ENCODE peak calls at places on chromosomes 5 and 9, in six cellular contexts. X is GM12878, Z is astrocyte of the hippocampus, G is DMS153, L is heart right ventricle, O is psoas muscle. V is an unnamed sample.

GRCh38 chr5:93794954-93795353 is 53.6 kb upstream of the POU5F2 start:
- DNase-seq in O (no peak), X (no peak), G (peak), L (no peak), Z (no peak), V (no peak)

GRCh38 chr5:142421158-142421617 is 96.4 kb upstream of the SPRY4 start:
- DNase-seq in X (no peak), G (no peak), Z (peak), L (no peak), O (no peak), V (no peak)

GRCh38 chr5:77560677-77561263 is 68.7 kb upstream of the WDR41 start:
- DNase-seq in X (peak), O (no peak), L (no peak), Z (peak), G (peak), V (no peak)

GRCh38 chr5:177479774-177480173 is 6.3 kb upstream of the DBN1 start:
- DNase-seq in Z (peak), X (no peak), G (no peak), O (no peak), L (no peak), V (no peak)

GRCh38 chr5:127080001-127080478 is 6.7 kb upstream of the C5orf63 start:
- DNase-seq in X (no peak), Z (no peak), L (no peak), O (no peak), G (no peak), V (no peak)

GRCh38 chr9:137303893-137304382 is 1.9 kb upstream of the NRARP start:
- DNase-seq in L (no peak), X (no peak), Z (peak), G (no peak), O (no peak), V (no peak)

GRCh38 chr5:43839218-43839617 is 236.2 kb downstream of the NNT start:
- DNase-seq in X (no peak), Z (peak), G (no peak), O (no peak), L (no peak), V (no peak)

GRCh38 chr9:114172981-114173833 is 17.9 kb downstream of the COL27A1 start:
- DNase-seq in X (no peak), Z (peak), O (no peak), L (no peak), G (no peak), V (no peak)

GRCh38 chr9:35526087-35526801 is 36.3 kb downstream of the RUSC2 start:
- DNase-seq in L (no peak), X (no peak), Z (no peak), G (no peak), O (no peak), V (no peak)

GRCh38 chr5:73263001-73263710 is 90.2 kb downstream of the TMEM174 start:
- DNase-seq in G (no peak), X (no peak), L (no peak), Z (peak), O (no peak), V (no peak)

GRCh38 chr9:2727966-2728613 is 10.8 kb downstream of the KCNV2 start:
- DNase-seq in Z (peak), O (no peak), X (peak), G (peak), L (peak), V (no peak)

GRCh38 chr9:97309260-97309659 is 1.8 kb downstream of the CCDC180 start:
- DNase-seq in O (no peak), G (no peak), L (no peak), Z (no peak), X (no peak), V (no peak)

GRCh38 chr5:168680395-168680794 is 101.2 kb upstream of the PANK3 start:
- DNase-seq in X (no peak), G (no peak), Z (no peak), L (no peak), O (no peak), V (no peak)

GRCh38 chr9:72718503-72718902 is 197.1 kb downstream of the TMC1 start:
- DNase-seq in O (no peak), Z (no peak), G (no peak), L (no peak), X (no peak), V (no peak)

GRCh38 chr5:133525048-133525447 is 87.3 kb downstream of the FSTL4 start:
- DNase-seq in L (no peak), O (no peak), G (no peak), Z (peak), X (no peak), V (no peak)

GRCh38 chr9:69746859-69747560 is 12.8 kb downstream of the PTAR1 start:
- DNase-seq in G (peak), X (no peak), Z (no peak), O (no peak), L (no peak), V (no peak)

GRCh38 chr9:77587036-77587435 is 61.1 kb downstream of the GNA14 start:
- DNase-seq in L (no peak), O (no peak), X (no peak), G (no peak), Z (no peak), V (no peak)

GRCh38 chr9:108722396-108722795 is 133.4 kb downstream of the ACTL7B start:
- DNase-seq in L (no peak), G (no peak), O (peak), X (no peak), Z (no peak), V (no peak)

GRCh38 chr5:142235050-142235797 is 89.6 kb downstream of the SPRY4 start:
- DNase-seq in X (no peak), L (no peak), Z (peak), O (no peak), G (no peak), V (no peak)

GRCh38 chr5:75668988-75669760 is 48.1 kb downstream of the POC5 start:
- DNase-seq in Z (peak), G (peak), O (peak), X (peak), L (peak), V (peak)

GRCh38 chr5:109313123-109313522 is 96.7 kb downstream of the PJA2 start:
- DNase-seq in Z (peak), X (no peak), L (no peak), G (no peak), O (no peak), V (no peak)

GRCh38 chr5:112445626-112446350 is 26.7 kb upstream of the EPB41L4A start:
- DNase-seq in X (no peak), Z (no peak), G (no peak), O (no peak), L (no peak), V (no peak)

GRCh38 chr5:180154821-180155220 is 54.2 kb downstream of the RASGEF1C start:
- DNase-seq in O (no peak), Z (no peak), L (no peak), G (no peak), X (no peak), V (no peak)

GRCh38 chr5:176809544-176810083 is 745 bp upstream of the UNC5A start:
- DNase-seq in Z (no peak), L (no peak), G (no peak), X (no peak), O (no peak), V (no peak)

GRCh38 chr5:176402684-176403083 is 13.7 kb downstream of the CLTB start:
- DNase-seq in X (no peak), L (no peak), G (no peak), Z (no peak), O (no peak), V (no peak)

GRCh38 chr9:88777498-88778312 is 213.6 kb upstream of the S1PR3 start:
- DNase-seq in Z (peak), L (peak), X (no peak), O (peak), G (no peak), V (no peak)

GRCh38 chr5:26669031-26669430 is 369.4 kb downstream of the CDH9 start:
- DNase-seq in O (no peak), G (no peak), L (no peak), Z (no peak), X (no peak), V (no peak)

GRCh38 chr5:172102913-172103629 is 85.0 kb downstream of the STK10 start:
- DNase-seq in L (peak), Z (peak), O (peak), X (no peak), G (no peak), V (no peak)

GRCh38 chr9:122011818-122012498 is 81.2 kb downstream of the TTLL11 start:
- DNase-seq in G (no peak), O (no peak), L (no peak), Z (no peak), X (no peak), V (no peak)

GRCh38 chr5:171660438-171660837 is 125.2 kb upstream of the SMIM23 start:
- DNase-seq in G (no peak), O (no peak), X (no peak), L (no peak), Z (no peak), V (no peak)

GRCh38 chr5:127699416-127699815 is 3.8 kb upstream of the CCDC192 start:
- DNase-seq in L (no peak), Z (no peak), G (no peak), O (no peak), X (no peak), V (no peak)

GRCh38 chr5:1129725-1130082 is 17.8 kb upstream of the SLC12A7 start:
- DNase-seq in G (no peak), X (no peak), L (no peak), Z (no peak), O (no peak), V (no peak)

GRCh38 chr9:129930743-129931142 is 95.5 kb downstream of the USP20 start:
- DNase-seq in L (no peak), Z (no peak), O (no peak), G (no peak), X (no peak), V (no peak)

GRCh38 chr5:106875591-106876297 is 795.0 kb downstream of the EFNA5 start:
- DNase-seq in G (no peak), X (no peak), Z (peak), L (no peak), O (no peak), V (no peak)

GRCh38 chr9:8486095-8486494 is 686.5 kb upstream of the DMAC1 start:
- DNase-seq in G (no peak), L (peak), O (no peak), Z (peak), X (no peak), V (no peak)

GRCh38 chr5:144135113-144135762 is 35.2 kb downstream of the YIPF5 start:
- DNase-seq in L (no peak), O (no peak), Z (no peak), X (no peak), G (no peak), V (no peak)

GRCh38 chr5:43020294-43020711 is 19.8 kb downstream of the ANXA2R start:
- DNase-seq in X (no peak), Z (peak), G (peak), L (no peak), O (no peak), V (no peak)

GRCh38 chr5:96172436-96172835 is 210.8 kb upstream of the ELL2 start:
- DNase-seq in O (no peak), Z (peak), G (no peak), X (no peak), L (no peak), V (no peak)

GRCh38 chr5:54739371-54739770 is 221.8 kb downstream of the SNX18 start:
- DNase-seq in G (no peak), L (no peak), Z (no peak), X (no peak), O (no peak), V (no peak)